ENCODE peak calls at places on chromosomes 5 and 9, in four cellular contexts. W, V, A and U are unnamed samples.
A peak's percentile ranks its signal among the peaks of the same experiment; 100 is the strongest.

GRCh38 chr5:91269198-91269597 is 113.9 kb downstream of the ARRDC3 start:
- DNase-seq in V (no peak), W (no peak), A (no peak), U (no peak)

GRCh38 chr9:135772056-135773042 is 70.4 kb downstream of the KCNT1 start:
- DNase-seq in W (no peak), V (no peak), A (no peak), U (no peak)

GRCh38 chr9:16364347-16364746 is 506.1 kb downstream of the BNC2 start:
- DNase-seq in A (no peak), W (no peak), V (peak; percentile 48), U (no peak)

GRCh38 chr9:2413196-2413840 is 208.3 kb upstream of the VLDLR start:
- DNase-seq in V (no peak), W (no peak), A (no peak), U (no peak)

GRCh38 chr9:1870915-1871314 is 144.2 kb upstream of the SMARCA2 start:
- DNase-seq in A (no peak), W (no peak), V (no peak), U (no peak)

GRCh38 chr5:1921711-1922110 is 39.0 kb upstream of the IRX4 start:
- DNase-seq in W (no peak), V (no peak), A (no peak), U (peak; percentile 13)

GRCh38 chr5:71907001-71907564 is 188.0 kb downstream of the CARTPT start:
- DNase-seq in A (no peak), W (no peak), V (no peak), U (no peak)

GRCh38 chr9:114110180-114110579 is 11.1 kb upstream of the KIF12 start:
- DNase-seq in W (no peak), A (no peak), V (no peak), U (no peak)

GRCh38 chr5:147961208-147961749 is 54.9 kb upstream of the C5orf46 start:
- DNase-seq in W (no peak), A (no peak), V (no peak), U (no peak)

GRCh38 chr5:142472306-142472951 is 147.6 kb upstream of the SPRY4 start:
- DNase-seq in V (no peak), A (peak; percentile 49), W (peak; percentile 19), U (no peak)

GRCh38 chr5:68217476-68217984 is 2.0 kb downstream of the PIK3R1 start:
- DNase-seq in A (no peak), W (no peak), V (no peak), U (no peak)

GRCh38 chr5:431001-431710 is 11.8 kb upstream of the EXOC3 start:
- DNase-seq in V (no peak), W (no peak), A (peak; percentile 50), U (no peak)

GRCh38 chr5:78586251-78586650 is 62.3 kb downstream of the LHFPL2 start:
- DNase-seq in A (no peak), V (peak; percentile 22), W (no peak), U (no peak)

DNA sequence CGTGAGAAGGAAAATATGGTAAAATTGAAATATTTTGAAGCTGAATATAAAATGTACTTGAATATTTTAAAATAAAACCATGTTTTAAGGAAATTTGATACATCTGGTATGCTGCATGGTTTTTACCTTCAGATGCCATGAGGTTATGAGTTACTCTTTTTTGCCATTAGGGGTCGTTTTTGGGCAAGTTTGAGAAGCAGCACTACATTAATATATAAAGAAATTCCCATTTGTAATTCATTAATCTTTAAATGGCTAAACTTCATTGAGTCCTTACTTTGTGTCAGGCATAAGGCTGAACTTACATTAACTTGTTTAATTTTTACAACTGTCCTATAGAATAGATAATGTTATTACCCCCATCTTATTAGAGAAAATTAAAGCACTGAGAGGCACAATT is 152.3 kb downstream of the KDM4C start:
- DNase-seq in W (no peak), A (no peak), V (no peak), U (no peak)
- TF ChIP-seq CTCF in W (no peak), A (no peak), V (peak; percentile 28), U (no peak)

GRCh38 chr5:157690690-157691433 is 19.5 kb downstream of the C5orf52 start:
- DNase-seq in V (no peak), W (no peak), A (no peak), U (no peak)

GRCh38 chr5:157686841-157687554 is 15.7 kb downstream of the C5orf52 start:
- DNase-seq in A (no peak), W (no peak), V (no peak), U (no peak)

DNA sequence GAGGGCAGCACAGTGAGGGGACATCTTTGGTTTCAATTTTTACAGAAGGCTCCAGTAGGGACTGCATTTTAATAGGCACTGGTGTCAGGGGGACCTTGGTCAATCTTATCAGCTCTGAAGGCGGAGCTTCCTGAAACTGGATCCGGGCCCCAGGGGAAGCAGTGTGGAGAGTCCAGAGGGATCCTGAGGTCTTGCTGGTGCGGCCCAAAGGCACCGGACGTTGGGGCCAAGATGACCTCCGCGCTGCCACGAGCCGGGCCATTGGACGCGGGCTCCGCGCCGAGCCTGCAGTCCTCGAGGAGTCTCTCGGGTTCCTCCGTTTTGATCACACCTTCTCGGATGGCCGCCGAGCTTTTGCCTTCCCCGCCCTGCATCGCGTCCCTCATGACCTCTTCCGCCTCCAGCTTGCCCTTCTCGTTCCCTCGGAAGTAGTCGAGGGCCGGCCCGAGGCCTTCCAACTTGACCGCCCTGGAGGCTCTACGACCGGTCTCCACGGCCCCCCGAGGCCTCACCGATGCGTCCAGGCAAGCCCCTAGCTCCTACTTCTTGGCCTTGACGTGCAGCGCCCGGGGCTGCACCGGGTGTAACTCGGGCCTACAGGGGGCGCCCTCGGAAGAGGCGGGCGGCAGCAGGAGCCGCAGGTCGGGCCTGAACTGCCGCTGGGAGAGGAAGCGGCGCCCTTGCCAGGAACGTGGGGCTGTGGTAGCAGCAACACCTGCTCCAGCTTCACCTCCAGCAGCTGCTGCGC is 18.8 kb downstream of the C5orf52 start:
- DNase-seq in A (no peak), V (no peak), W (peak; percentile 9), U (no peak)
- TF ChIP-seq CTCF in A (no peak), V (no peak), W (no peak), U (no peak)

DNA sequence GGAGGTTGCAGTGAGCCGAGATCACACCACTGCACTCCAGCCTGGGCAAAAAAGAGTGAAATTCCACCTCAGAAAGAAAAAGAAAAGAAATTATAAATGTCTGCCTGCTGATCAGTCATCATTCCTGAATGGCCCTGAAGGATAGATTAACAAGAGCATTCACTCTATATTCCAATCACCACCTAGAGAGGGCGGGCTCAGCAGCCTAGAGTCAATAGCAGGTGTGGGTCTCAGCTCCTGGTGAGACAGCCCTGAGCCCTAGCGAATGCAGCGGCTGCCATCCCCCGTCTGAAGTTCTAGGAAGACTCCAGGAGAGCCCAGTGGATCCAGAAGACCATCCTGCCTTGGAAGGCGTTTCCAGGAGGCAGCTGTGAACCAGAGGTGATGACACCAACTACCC is 12.0 kb downstream of the FBP1 start:
- DNase-seq in A (no peak), W (no peak), V (no peak), U (no peak)
- TF ChIP-seq CTCF in A (no peak), W (no peak), V (no peak), U (no peak)

DNA sequence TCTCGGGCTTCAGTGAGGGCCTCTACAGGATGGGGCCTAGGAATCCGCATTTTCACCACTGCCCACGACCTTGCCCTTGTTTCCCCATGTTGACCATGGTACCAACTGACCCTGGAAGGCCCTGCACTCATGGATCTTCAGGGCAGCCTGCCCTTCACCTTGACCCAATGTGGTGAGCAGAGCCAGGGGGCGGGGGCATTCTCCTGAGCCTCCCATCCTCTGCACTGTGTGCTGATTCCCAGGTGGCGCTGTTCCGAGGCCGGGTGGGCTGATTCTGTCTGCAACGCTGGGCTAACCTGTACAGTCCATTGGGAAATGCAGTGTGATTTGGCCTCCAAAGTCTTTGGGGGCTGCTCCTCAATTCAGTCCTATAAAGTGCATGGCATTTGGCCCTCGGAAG is 68.7 kb downstream of the SHB start:
- DNase-seq in V (no peak), W (no peak), A (no peak), U (no peak)
- TF ChIP-seq CTCF in V (no peak), W (no peak), A (no peak), U (no peak)

GRCh38 chr5:135565691-135566421 is 12.9 kb downstream of the CXCL14 start:
- DNase-seq in W (peak; percentile 60), A (peak; percentile 54), V (peak; percentile 69), U (peak; percentile 77)
- TF ChIP-seq CTCF in W (peak; percentile 79), A (peak; percentile 52), V (peak; percentile 86), U (peak; percentile 86)

DNA sequence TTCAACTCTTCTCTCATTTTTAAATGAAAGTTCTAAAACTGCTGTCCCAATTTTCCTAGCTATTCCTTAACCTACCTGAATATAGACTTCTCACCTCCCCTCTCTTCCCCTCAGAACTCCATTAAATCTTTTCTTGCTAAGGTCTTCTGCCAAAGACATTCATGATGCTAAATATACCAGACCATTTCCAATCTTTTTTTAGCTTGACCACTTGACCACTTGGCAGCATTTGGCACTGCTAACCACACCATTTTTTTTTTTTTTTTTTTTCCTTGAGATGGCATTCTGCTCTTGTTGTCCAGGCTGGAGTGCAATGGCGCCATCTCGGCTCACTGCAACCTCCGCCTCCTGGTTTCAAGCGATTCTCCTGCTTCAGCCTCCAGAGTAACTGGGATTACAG is 3.6 kb upstream of the ZNF131 start:
- DNase-seq in A (no peak), V (no peak), W (no peak), U (no peak)
- TF ChIP-seq CTCF in A (no peak), V (no peak), W (no peak), U (no peak)

DNA sequence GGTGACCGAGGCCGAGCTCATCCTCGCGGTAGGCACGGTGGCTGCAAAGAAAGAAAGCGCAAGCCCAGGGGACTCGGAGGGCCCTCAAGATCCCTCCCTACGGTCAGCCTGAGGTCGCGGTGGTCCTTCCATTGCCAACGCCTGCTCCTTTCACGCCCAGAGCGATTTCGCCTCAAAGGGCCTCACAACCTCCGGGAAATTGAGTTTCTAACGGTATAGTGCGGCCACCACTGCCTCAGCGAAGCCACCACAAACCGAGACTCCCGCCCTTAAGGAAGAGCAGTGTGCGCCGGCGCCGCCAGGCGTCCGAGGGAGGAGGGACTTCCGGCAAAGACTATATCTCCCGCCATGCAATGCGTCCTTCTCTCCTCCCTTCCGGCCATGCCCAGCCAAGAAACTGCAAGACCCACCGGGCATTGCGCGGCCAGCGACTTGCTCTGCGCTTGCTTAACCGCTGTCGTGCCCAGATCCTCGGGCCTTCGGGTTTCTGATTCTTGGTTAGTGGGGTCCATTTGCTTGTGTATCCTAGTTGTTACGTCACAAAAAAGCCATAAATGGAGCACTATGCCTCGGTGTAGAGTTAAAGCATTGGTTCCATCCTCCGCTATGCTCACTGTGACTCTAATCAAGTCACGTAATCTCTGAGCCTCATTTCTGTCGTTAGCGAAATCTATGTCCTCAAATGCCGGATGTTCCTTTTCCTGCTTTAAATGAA is at the start of gene HAUS6:
- DNase-seq in A (peak; percentile 97), W (peak; percentile 84), V (peak; percentile 97), U (peak; percentile 83)
- TF ChIP-seq CTCF in A (no peak), W (peak; percentile 35), V (peak; percentile 59), U (peak; percentile 51)

DNA sequence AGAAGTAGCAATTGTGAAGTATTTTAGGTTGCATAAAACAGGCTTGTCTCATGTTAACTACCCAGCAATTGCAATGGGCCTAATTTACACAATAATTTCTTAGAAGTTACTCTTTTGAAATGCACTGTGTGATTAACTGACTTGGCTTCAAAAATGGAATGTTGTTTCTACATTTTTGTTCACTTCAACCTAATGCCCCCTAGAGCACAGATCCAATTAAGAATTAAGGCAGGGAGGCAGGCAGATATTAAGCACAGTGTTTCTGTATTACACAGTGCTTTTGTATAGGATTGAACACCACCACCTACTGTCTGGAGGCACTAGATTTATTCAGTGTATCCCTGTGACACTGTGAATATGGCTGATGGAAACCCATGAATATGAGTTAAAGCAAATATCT is 302.1 kb downstream of the FBXL17 start:
- DNase-seq in A (no peak), V (no peak), W (no peak), U (no peak)
- TF ChIP-seq CTCF in A (no peak), V (no peak), W (no peak), U (no peak)